ENCODE peak calls at places on chromosomes 13 and 19, in six cellular contexts. One of them, this sample, is unnamed.

GRCh38 chr19:29259153-29259552 is 46.2 kb upstream of the UQCRFS1 start:
- DNase-seq in DMS153: no peak
- DNase-seq in mucosa of descending colon: no peak
- DNase-seq in NAMALWA: peak
- DNase-seq in activated CD4-positive, CD25-positive, alpha-beta regulatory T cell treated with anti-CD3 and anti-CD28 coated beads, Interleukin-2, amount 50 U/mL, for 72 hours: no peak
- DNase-seq in stimulated activated CD8-positive, alpha-beta memory T cell treated with anti-CD3 and anti-CD28 coated beads, Interleukin-7, amount 100 ng/mL, for 48 hours: no peak
- DNase-seq in this sample: no peak

GRCh38 chr19:3687774-3688706 is 12.2 kb downstream of the PIP5K1C start:
- DNase-seq in DMS153: peak
- DNase-seq in mucosa of descending colon: peak
- DNase-seq in NAMALWA: no peak
- DNase-seq in activated CD4-positive, CD25-positive, alpha-beta regulatory T cell treated with anti-CD3 and anti-CD28 coated beads, Interleukin-2, amount 50 U/mL, for 72 hours: no peak
- DNase-seq in stimulated activated CD8-positive, alpha-beta memory T cell treated with anti-CD3 and anti-CD28 coated beads, Interleukin-7, amount 100 ng/mL, for 48 hours: no peak
- DNase-seq in this sample: no peak

GRCh38 chr13:107373551-107373950 is 805.6 kb upstream of the ARGLU1 start:
- DNase-seq in DMS153: peak
- DNase-seq in mucosa of descending colon: no peak
- DNase-seq in NAMALWA: peak
- DNase-seq in activated CD4-positive, CD25-positive, alpha-beta regulatory T cell treated with anti-CD3 and anti-CD28 coated beads, Interleukin-2, amount 50 U/mL, for 72 hours: no peak
- DNase-seq in stimulated activated CD8-positive, alpha-beta memory T cell treated with anti-CD3 and anti-CD28 coated beads, Interleukin-7, amount 100 ng/mL, for 48 hours: no peak
- DNase-seq in this sample: peak

GRCh38 chr13:102901615-102902305 is 55.9 kb downstream of the ERCC5 start:
- DNase-seq in DMS153: no peak
- DNase-seq in mucosa of descending colon: no peak
- DNase-seq in NAMALWA: no peak
- DNase-seq in activated CD4-positive, CD25-positive, alpha-beta regulatory T cell treated with anti-CD3 and anti-CD28 coated beads, Interleukin-2, amount 50 U/mL, for 72 hours: no peak
- DNase-seq in stimulated activated CD8-positive, alpha-beta memory T cell treated with anti-CD3 and anti-CD28 coated beads, Interleukin-7, amount 100 ng/mL, for 48 hours: no peak
- DNase-seq in this sample: no peak

GRCh38 chr13:19927117-19927734 is 31.3 kb upstream of the ZMYM2 start:
- DNase-seq in DMS153: peak
- DNase-seq in mucosa of descending colon: no peak
- DNase-seq in NAMALWA: peak
- DNase-seq in activated CD4-positive, CD25-positive, alpha-beta regulatory T cell treated with anti-CD3 and anti-CD28 coated beads, Interleukin-2, amount 50 U/mL, for 72 hours: no peak
- DNase-seq in stimulated activated CD8-positive, alpha-beta memory T cell treated with anti-CD3 and anti-CD28 coated beads, Interleukin-7, amount 100 ng/mL, for 48 hours: no peak
- DNase-seq in this sample: peak

GRCh38 chr19:54316746-54317107 is 3.8 kb upstream of the LILRA5 start:
- DNase-seq in DMS153: no peak
- DNase-seq in mucosa of descending colon: no peak
- DNase-seq in NAMALWA: no peak
- DNase-seq in activated CD4-positive, CD25-positive, alpha-beta regulatory T cell treated with anti-CD3 and anti-CD28 coated beads, Interleukin-2, amount 50 U/mL, for 72 hours: no peak
- DNase-seq in stimulated activated CD8-positive, alpha-beta memory T cell treated with anti-CD3 and anti-CD28 coated beads, Interleukin-7, amount 100 ng/mL, for 48 hours: no peak
- DNase-seq in this sample: no peak

GRCh38 chr13:102724923-102725322 is 30.1 kb upstream of the METTL21C start:
- DNase-seq in DMS153: peak
- DNase-seq in mucosa of descending colon: no peak
- DNase-seq in NAMALWA: peak
- DNase-seq in activated CD4-positive, CD25-positive, alpha-beta regulatory T cell treated with anti-CD3 and anti-CD28 coated beads, Interleukin-2, amount 50 U/mL, for 72 hours: no peak
- DNase-seq in stimulated activated CD8-positive, alpha-beta memory T cell treated with anti-CD3 and anti-CD28 coated beads, Interleukin-7, amount 100 ng/mL, for 48 hours: no peak
- DNase-seq in this sample: peak

GRCh38 chr19:2254052-2254872 is 2.0 kb downstream of the JSRP1 start:
- DNase-seq in DMS153: no peak
- DNase-seq in mucosa of descending colon: no peak
- DNase-seq in NAMALWA: no peak
- DNase-seq in activated CD4-positive, CD25-positive, alpha-beta regulatory T cell treated with anti-CD3 and anti-CD28 coated beads, Interleukin-2, amount 50 U/mL, for 72 hours: no peak
- DNase-seq in stimulated activated CD8-positive, alpha-beta memory T cell treated with anti-CD3 and anti-CD28 coated beads, Interleukin-7, amount 100 ng/mL, for 48 hours: no peak
- DNase-seq in this sample: peak

GRCh38 chr13:23678768-23679167 is 108.6 kb downstream of the TNFRSF19 start:
- DNase-seq in DMS153: no peak
- DNase-seq in mucosa of descending colon: no peak
- DNase-seq in NAMALWA: no peak
- DNase-seq in activated CD4-positive, CD25-positive, alpha-beta regulatory T cell treated with anti-CD3 and anti-CD28 coated beads, Interleukin-2, amount 50 U/mL, for 72 hours: no peak
- DNase-seq in stimulated activated CD8-positive, alpha-beta memory T cell treated with anti-CD3 and anti-CD28 coated beads, Interleukin-7, amount 100 ng/mL, for 48 hours: no peak
- DNase-seq in this sample: no peak

GRCh38 chr13:47080616-47081015 is 183.8 kb upstream of the HTR2A start:
- DNase-seq in DMS153: no peak
- DNase-seq in mucosa of descending colon: no peak
- DNase-seq in NAMALWA: no peak
- DNase-seq in activated CD4-positive, CD25-positive, alpha-beta regulatory T cell treated with anti-CD3 and anti-CD28 coated beads, Interleukin-2, amount 50 U/mL, for 72 hours: no peak
- DNase-seq in stimulated activated CD8-positive, alpha-beta memory T cell treated with anti-CD3 and anti-CD28 coated beads, Interleukin-7, amount 100 ng/mL, for 48 hours: no peak
- DNase-seq in this sample: no peak

GRCh38 chr13:36431204-36432105 is 840 bp upstream of the CCNA1 start:
- DNase-seq in DMS153: no peak
- DNase-seq in mucosa of descending colon: peak
- DNase-seq in NAMALWA: no peak
- DNase-seq in activated CD4-positive, CD25-positive, alpha-beta regulatory T cell treated with anti-CD3 and anti-CD28 coated beads, Interleukin-2, amount 50 U/mL, for 72 hours: no peak
- DNase-seq in stimulated activated CD8-positive, alpha-beta memory T cell treated with anti-CD3 and anti-CD28 coated beads, Interleukin-7, amount 100 ng/mL, for 48 hours: no peak
- DNase-seq in this sample: no peak

GRCh38 chr13:101545521-101545920 is 93.0 kb downstream of the ITGBL1 start:
- DNase-seq in DMS153: no peak
- DNase-seq in mucosa of descending colon: no peak
- DNase-seq in NAMALWA: no peak
- DNase-seq in activated CD4-positive, CD25-positive, alpha-beta regulatory T cell treated with anti-CD3 and anti-CD28 coated beads, Interleukin-2, amount 50 U/mL, for 72 hours: no peak
- DNase-seq in stimulated activated CD8-positive, alpha-beta memory T cell treated with anti-CD3 and anti-CD28 coated beads, Interleukin-7, amount 100 ng/mL, for 48 hours: no peak
- DNase-seq in this sample: no peak

GRCh38 chr13:26112843-26113242 is 61.0 kb upstream of the SHISA2 start:
- DNase-seq in DMS153: no peak
- DNase-seq in mucosa of descending colon: no peak
- DNase-seq in NAMALWA: peak
- DNase-seq in activated CD4-positive, CD25-positive, alpha-beta regulatory T cell treated with anti-CD3 and anti-CD28 coated beads, Interleukin-2, amount 50 U/mL, for 72 hours: no peak
- DNase-seq in stimulated activated CD8-positive, alpha-beta memory T cell treated with anti-CD3 and anti-CD28 coated beads, Interleukin-7, amount 100 ng/mL, for 48 hours: no peak
- DNase-seq in this sample: no peak

GRCh38 chr19:45901432-45901903 is 945 bp downstream of the MYPOP start:
- DNase-seq in DMS153: no peak
- DNase-seq in mucosa of descending colon: no peak
- DNase-seq in NAMALWA: no peak
- DNase-seq in activated CD4-positive, CD25-positive, alpha-beta regulatory T cell treated with anti-CD3 and anti-CD28 coated beads, Interleukin-2, amount 50 U/mL, for 72 hours: peak
- DNase-seq in stimulated activated CD8-positive, alpha-beta memory T cell treated with anti-CD3 and anti-CD28 coated beads, Interleukin-7, amount 100 ng/mL, for 48 hours: no peak
- DNase-seq in this sample: peak

GRCh38 chr19:46813570-46814358 is 25.4 kb upstream of the SLC1A5 start:
- DNase-seq in DMS153: peak
- DNase-seq in mucosa of descending colon: peak
- DNase-seq in NAMALWA: no peak
- DNase-seq in activated CD4-positive, CD25-positive, alpha-beta regulatory T cell treated with anti-CD3 and anti-CD28 coated beads, Interleukin-2, amount 50 U/mL, for 72 hours: no peak
- DNase-seq in stimulated activated CD8-positive, alpha-beta memory T cell treated with anti-CD3 and anti-CD28 coated beads, Interleukin-7, amount 100 ng/mL, for 48 hours: no peak
- DNase-seq in this sample: peak

GRCh38 chr13:113153810-113154748 is 4.4 kb upstream of the PROZ start:
- DNase-seq in DMS153: no peak
- DNase-seq in mucosa of descending colon: peak
- DNase-seq in NAMALWA: peak
- DNase-seq in activated CD4-positive, CD25-positive, alpha-beta regulatory T cell treated with anti-CD3 and anti-CD28 coated beads, Interleukin-2, amount 50 U/mL, for 72 hours: peak
- DNase-seq in stimulated activated CD8-positive, alpha-beta memory T cell treated with anti-CD3 and anti-CD28 coated beads, Interleukin-7, amount 100 ng/mL, for 48 hours: peak
- DNase-seq in this sample: peak

GRCh38 chr19:5035817-5036732 is 67.2 kb downstream of the KDM4B start:
- DNase-seq in DMS153: peak
- DNase-seq in mucosa of descending colon: no peak
- DNase-seq in NAMALWA: no peak
- DNase-seq in activated CD4-positive, CD25-positive, alpha-beta regulatory T cell treated with anti-CD3 and anti-CD28 coated beads, Interleukin-2, amount 50 U/mL, for 72 hours: no peak
- DNase-seq in stimulated activated CD8-positive, alpha-beta memory T cell treated with anti-CD3 and anti-CD28 coated beads, Interleukin-7, amount 100 ng/mL, for 48 hours: no peak
- DNase-seq in this sample: no peak

GRCh38 chr13:78382946-78383542 is 220.3 kb downstream of the POU4F1 start:
- DNase-seq in DMS153: no peak
- DNase-seq in mucosa of descending colon: no peak
- DNase-seq in NAMALWA: no peak
- DNase-seq in activated CD4-positive, CD25-positive, alpha-beta regulatory T cell treated with anti-CD3 and anti-CD28 coated beads, Interleukin-2, amount 50 U/mL, for 72 hours: no peak
- DNase-seq in stimulated activated CD8-positive, alpha-beta memory T cell treated with anti-CD3 and anti-CD28 coated beads, Interleukin-7, amount 100 ng/mL, for 48 hours: no peak
- DNase-seq in this sample: no peak

GRCh38 chr19:18057557-18057956 is 29.2 kb downstream of the IL12RB1 start:
- DNase-seq in DMS153: peak
- DNase-seq in mucosa of descending colon: no peak
- DNase-seq in NAMALWA: no peak
- DNase-seq in activated CD4-positive, CD25-positive, alpha-beta regulatory T cell treated with anti-CD3 and anti-CD28 coated beads, Interleukin-2, amount 50 U/mL, for 72 hours: no peak
- DNase-seq in stimulated activated CD8-positive, alpha-beta memory T cell treated with anti-CD3 and anti-CD28 coated beads, Interleukin-7, amount 100 ng/mL, for 48 hours: no peak
- DNase-seq in this sample: no peak

GRCh38 chr13:33218020-33218419 is 67.5 kb downstream of the STARD13 start:
- DNase-seq in DMS153: no peak
- DNase-seq in mucosa of descending colon: no peak
- DNase-seq in NAMALWA: no peak
- DNase-seq in activated CD4-positive, CD25-positive, alpha-beta regulatory T cell treated with anti-CD3 and anti-CD28 coated beads, Interleukin-2, amount 50 U/mL, for 72 hours: no peak
- DNase-seq in stimulated activated CD8-positive, alpha-beta memory T cell treated with anti-CD3 and anti-CD28 coated beads, Interleukin-7, amount 100 ng/mL, for 48 hours: no peak
- DNase-seq in this sample: no peak

GRCh38 chr19:13537454-13537853 is 31.2 kb upstream of the CACNA1A start:
- DNase-seq in DMS153: no peak
- DNase-seq in mucosa of descending colon: no peak
- DNase-seq in NAMALWA: peak
- DNase-seq in activated CD4-positive, CD25-positive, alpha-beta regulatory T cell treated with anti-CD3 and anti-CD28 coated beads, Interleukin-2, amount 50 U/mL, for 72 hours: no peak
- DNase-seq in stimulated activated CD8-positive, alpha-beta memory T cell treated with anti-CD3 and anti-CD28 coated beads, Interleukin-7, amount 100 ng/mL, for 48 hours: no peak
- DNase-seq in this sample: no peak

GRCh38 chr19:574658-575526 is 2.5 kb downstream of the BSG start:
- DNase-seq in DMS153: no peak
- DNase-seq in mucosa of descending colon: peak
- DNase-seq in NAMALWA: no peak
- DNase-seq in activated CD4-positive, CD25-positive, alpha-beta regulatory T cell treated with anti-CD3 and anti-CD28 coated beads, Interleukin-2, amount 50 U/mL, for 72 hours: no peak
- DNase-seq in stimulated activated CD8-positive, alpha-beta memory T cell treated with anti-CD3 and anti-CD28 coated beads, Interleukin-7, amount 100 ng/mL, for 48 hours: no peak
- DNase-seq in this sample: peak

GRCh38 chr13:114102521-114103288 is 29.7 kb downstream of the RASA3 start:
- DNase-seq in DMS153: no peak
- DNase-seq in mucosa of descending colon: peak
- DNase-seq in NAMALWA: no peak
- DNase-seq in activated CD4-positive, CD25-positive, alpha-beta regulatory T cell treated with anti-CD3 and anti-CD28 coated beads, Interleukin-2, amount 50 U/mL, for 72 hours: peak
- DNase-seq in stimulated activated CD8-positive, alpha-beta memory T cell treated with anti-CD3 and anti-CD28 coated beads, Interleukin-7, amount 100 ng/mL, for 48 hours: no peak
- DNase-seq in this sample: no peak

GRCh38 chr19:5434970-5435641 is 20.1 kb upstream of the ZNRF4 start:
- DNase-seq in DMS153: no peak
- DNase-seq in mucosa of descending colon: no peak
- DNase-seq in NAMALWA: no peak
- DNase-seq in activated CD4-positive, CD25-positive, alpha-beta regulatory T cell treated with anti-CD3 and anti-CD28 coated beads, Interleukin-2, amount 50 U/mL, for 72 hours: no peak
- DNase-seq in stimulated activated CD8-positive, alpha-beta memory T cell treated with anti-CD3 and anti-CD28 coated beads, Interleukin-7, amount 100 ng/mL, for 48 hours: peak
- DNase-seq in this sample: peak

GRCh38 chr19:41843371-41843770 is 1.1 kb downstream of the LYPD4 start:
- DNase-seq in DMS153: no peak
- DNase-seq in mucosa of descending colon: no peak
- DNase-seq in NAMALWA: no peak
- DNase-seq in activated CD4-positive, CD25-positive, alpha-beta regulatory T cell treated with anti-CD3 and anti-CD28 coated beads, Interleukin-2, amount 50 U/mL, for 72 hours: no peak
- DNase-seq in stimulated activated CD8-positive, alpha-beta memory T cell treated with anti-CD3 and anti-CD28 coated beads, Interleukin-7, amount 100 ng/mL, for 48 hours: no peak
- DNase-seq in this sample: no peak

GRCh38 chr13:31322025-31322424 is 122.2 kb downstream of the B3GLCT start:
- DNase-seq in DMS153: no peak
- DNase-seq in mucosa of descending colon: no peak
- DNase-seq in NAMALWA: peak
- DNase-seq in activated CD4-positive, CD25-positive, alpha-beta regulatory T cell treated with anti-CD3 and anti-CD28 coated beads, Interleukin-2, amount 50 U/mL, for 72 hours: no peak
- DNase-seq in stimulated activated CD8-positive, alpha-beta memory T cell treated with anti-CD3 and anti-CD28 coated beads, Interleukin-7, amount 100 ng/mL, for 48 hours: no peak
- DNase-seq in this sample: no peak

GRCh38 chr13:70380809-70381208 is 272.6 kb upstream of the KLHL1 start:
- DNase-seq in DMS153: no peak
- DNase-seq in mucosa of descending colon: no peak
- DNase-seq in NAMALWA: no peak
- DNase-seq in activated CD4-positive, CD25-positive, alpha-beta regulatory T cell treated with anti-CD3 and anti-CD28 coated beads, Interleukin-2, amount 50 U/mL, for 72 hours: no peak
- DNase-seq in stimulated activated CD8-positive, alpha-beta memory T cell treated with anti-CD3 and anti-CD28 coated beads, Interleukin-7, amount 100 ng/mL, for 48 hours: no peak
- DNase-seq in this sample: no peak

GRCh38 chr13:110546933-110547332 is 14.6 kb downstream of the RAB20 start:
- DNase-seq in DMS153: no peak
- DNase-seq in mucosa of descending colon: peak
- DNase-seq in NAMALWA: no peak
- DNase-seq in activated CD4-positive, CD25-positive, alpha-beta regulatory T cell treated with anti-CD3 and anti-CD28 coated beads, Interleukin-2, amount 50 U/mL, for 72 hours: no peak
- DNase-seq in stimulated activated CD8-positive, alpha-beta memory T cell treated with anti-CD3 and anti-CD28 coated beads, Interleukin-7, amount 100 ng/mL, for 48 hours: no peak
- DNase-seq in this sample: no peak

GRCh38 chr13:38265135-38265497 is 84.5 kb upstream of the UFM1 start:
- DNase-seq in DMS153: peak
- DNase-seq in mucosa of descending colon: no peak
- DNase-seq in NAMALWA: no peak
- DNase-seq in activated CD4-positive, CD25-positive, alpha-beta regulatory T cell treated with anti-CD3 and anti-CD28 coated beads, Interleukin-2, amount 50 U/mL, for 72 hours: no peak
- DNase-seq in stimulated activated CD8-positive, alpha-beta memory T cell treated with anti-CD3 and anti-CD28 coated beads, Interleukin-7, amount 100 ng/mL, for 48 hours: no peak
- DNase-seq in this sample: no peak

GRCh38 chr19:44142014-44142523 is 715 bp downstream of the ZNF234 start:
- DNase-seq in DMS153: no peak
- DNase-seq in mucosa of descending colon: no peak
- DNase-seq in NAMALWA: no peak
- DNase-seq in activated CD4-positive, CD25-positive, alpha-beta regulatory T cell treated with anti-CD3 and anti-CD28 coated beads, Interleukin-2, amount 50 U/mL, for 72 hours: no peak
- DNase-seq in stimulated activated CD8-positive, alpha-beta memory T cell treated with anti-CD3 and anti-CD28 coated beads, Interleukin-7, amount 100 ng/mL, for 48 hours: no peak
- DNase-seq in this sample: no peak

GRCh38 chr13:109479534-109479933 is 306.8 kb downstream of the IRS2 start:
- DNase-seq in DMS153: no peak
- DNase-seq in mucosa of descending colon: no peak
- DNase-seq in NAMALWA: no peak
- DNase-seq in activated CD4-positive, CD25-positive, alpha-beta regulatory T cell treated with anti-CD3 and anti-CD28 coated beads, Interleukin-2, amount 50 U/mL, for 72 hours: no peak
- DNase-seq in stimulated activated CD8-positive, alpha-beta memory T cell treated with anti-CD3 and anti-CD28 coated beads, Interleukin-7, amount 100 ng/mL, for 48 hours: no peak
- DNase-seq in this sample: no peak

GRCh38 chr13:37869756-37870488 is at the start of gene TRPC4:
- DNase-seq in DMS153: peak
- DNase-seq in mucosa of descending colon: peak
- DNase-seq in NAMALWA: no peak
- DNase-seq in activated CD4-positive, CD25-positive, alpha-beta regulatory T cell treated with anti-CD3 and anti-CD28 coated beads, Interleukin-2, amount 50 U/mL, for 72 hours: no peak
- DNase-seq in stimulated activated CD8-positive, alpha-beta memory T cell treated with anti-CD3 and anti-CD28 coated beads, Interleukin-7, amount 100 ng/mL, for 48 hours: no peak
- DNase-seq in this sample: no peak

This sample was measured in dermis microvascular lymphatic vessel endothelial cell.